ENCODE peak calls at places on chromosomes 4 and X, in nine cellular contexts. S is lower lobe of right lung; Q is heart left ventricle; N is WERI-Rb-1; V is pancreas; Y is CD8-positive, alpha-beta T cell; E is sigmoid colon; H is A549; B is AG04450. K is an unnamed sample.
A peak's percentile ranks its signal among the peaks of the same experiment; 100 is the strongest.

GRCh38 chr4:67725981-67726380 is 25.0 kb upstream of the UBA6 start:
- DNase-seq in B (no peak), V (no peak), H (no peak), S (no peak), N (no peak), Q (no peak), Y (no peak), E (no peak), K (no peak)

GRCh38 chrX:39813631-39814246 is 284.0 kb downstream of the BCOR start:
- DNase-seq in E (peak; percentile 84), B (no peak), Q (peak; percentile 78), N (peak; percentile 96), S (no peak), V (peak; percentile 90), H (no peak), Y (no peak), K (no peak)

GRCh38 chr4:186739802-186740434 is 16.3 kb upstream of the FAT1 start:
- DNase-seq in Q (no peak), N (no peak), H (no peak), V (no peak), Y (no peak), S (no peak), B (no peak), E (no peak), K (no peak)

GRCh38 chr4:73187325-73187724 is 71.3 kb downstream of the ANKRD17 start:
- DNase-seq in Y (no peak), N (no peak), E (no peak), S (no peak), V (no peak), Q (no peak), H (no peak), B (no peak), K (no peak)

GRCh38 chrX:136162827-136163427 is 15.6 kb downstream of the FHL1 start:
- DNase-seq in V (no peak), N (peak; percentile 66), Q (peak; percentile 68), B (no peak), S (peak; percentile 50), H (peak; percentile 60), E (peak; percentile 83), Y (no peak), K (peak; percentile 9)

GRCh38 chrX:8139713-8140112 is 31.4 kb downstream of the VCX2 start:
- DNase-seq in Q (no peak), V (no peak), B (no peak), E (no peak), S (peak; percentile 31), H (no peak), Y (no peak), N (no peak), K (no peak)

GRCh38 chrX:108199691-108200090 is 108.1 kb downstream of the ATG4A start:
- DNase-seq in E (no peak), Q (no peak), V (no peak), S (no peak), Y (no peak), N (peak; percentile 18), B (no peak), H (peak; percentile 22), K (no peak)

GRCh38 chr4:125847518-125847917 is 532.8 kb downstream of the FAT4 start:
- DNase-seq in Q (no peak), H (no peak), Y (no peak), V (no peak), E (no peak), B (no peak), N (no peak), S (no peak), K (no peak)

GRCh38 chr4:113179996-113180395 is 130.5 kb downstream of the ANK2 start:
- DNase-seq in E (no peak), H (no peak), B (no peak), N (no peak), V (no peak), Y (no peak), Q (no peak), S (no peak), K (no peak)

GRCh38 chrX:100368167-100368566 is 41.9 kb downstream of the PCDH19 start:
- DNase-seq in V (no peak), Y (no peak), B (no peak), E (no peak), S (no peak), N (peak; percentile 7), Q (no peak), H (peak; percentile 5), K (no peak)

GRCh38 chr4:5004496-5004895 is 14.8 kb downstream of the CYTL1 start:
- DNase-seq in E (no peak), H (no peak), Q (no peak), B (no peak), V (no peak), S (no peak), Y (no peak), N (no peak), K (no peak)

GRCh38 chrX:42229533-42229932 is 306.2 kb upstream of the CASK start:
- DNase-seq in H (no peak), E (no peak), Y (no peak), Q (no peak), B (no peak), N (no peak), S (no peak), V (no peak), K (no peak)

GRCh38 chr4:181959121-181959520 is 284.1 kb upstream of the TENM3 start:
- DNase-seq in E (no peak), S (no peak), H (no peak), Q (no peak), V (no peak), N (no peak), B (peak; percentile 39), Y (no peak), K (no peak)

GRCh38 chrX:110951472-110952269 is 144.3 kb upstream of the PAK3 start:
- DNase-seq in N (no peak), H (no peak), B (no peak), Q (no peak), Y (no peak), S (no peak), V (no peak), E (no peak), K (no peak)

DNA sequence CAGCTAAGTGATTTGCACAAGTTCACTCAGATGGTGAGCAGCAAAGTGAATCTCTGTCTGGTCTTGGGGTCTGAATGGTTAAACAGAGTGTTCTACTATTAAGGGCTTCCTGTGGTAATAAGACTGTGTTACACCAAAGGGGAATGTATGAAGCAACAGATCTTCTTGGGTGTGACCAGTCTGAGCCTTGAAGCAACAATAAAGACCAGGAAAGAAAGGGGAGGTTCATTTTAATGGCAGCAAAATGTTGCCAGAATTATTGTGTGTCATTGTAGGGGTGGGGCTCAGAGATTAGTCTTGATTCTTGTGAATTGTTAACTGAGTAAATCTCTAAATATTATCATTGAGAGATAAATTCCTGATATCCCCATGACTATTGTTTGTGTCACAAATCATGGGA is 141.6 kb upstream of the PAK3 start:
- DNase-seq in B (no peak), Q (no peak), E (no peak), V (no peak), H (no peak), S (no peak), N (no peak), Y (no peak), K (no peak)
- H3K27ac ChIP-seq in B (no peak overlapping the region), Q (no peak overlapping the region), E (no peak overlapping the region), V (no peak overlapping the region), H (no peak overlapping the region), S (no peak overlapping the region), N (no peak overlapping the region), Y (no peak overlapping the region), K (no peak overlapping the region)

GRCh38 chr4:105785792-105786191 is 77.2 kb downstream of the GSTCD start:
- DNase-seq in E (no peak), N (no peak), S (no peak), Q (no peak), Y (no peak), V (no peak), B (no peak), H (no peak), K (no peak)

GRCh38 chr4:105784761-105785160 is 76.2 kb downstream of the GSTCD start:
- DNase-seq in B (no peak), V (no peak), S (no peak), H (no peak), Y (no peak), N (no peak), Q (no peak), E (no peak), K (no peak)

DNA sequence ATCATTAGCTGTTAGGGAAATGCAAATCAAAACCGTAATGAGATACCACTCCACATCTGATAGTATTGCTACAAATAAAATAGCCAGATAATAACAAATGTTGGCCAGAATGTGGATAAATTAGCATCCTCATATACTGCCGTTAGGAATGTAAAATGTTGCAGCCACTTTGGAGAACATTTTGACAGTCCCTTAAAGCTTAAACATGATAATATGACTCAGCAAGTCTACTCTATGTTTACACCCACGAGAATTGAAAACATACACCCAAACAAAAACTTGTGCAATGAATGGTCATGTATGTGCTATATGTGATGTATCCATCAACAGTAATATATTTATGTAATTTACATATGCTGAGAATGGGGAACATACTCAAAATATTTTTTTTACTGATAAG is 78.2 kb downstream of the GSTCD start:
- DNase-seq in S (no peak), V (no peak), B (no peak), E (no peak), N (no peak), Y (no peak), Q (no peak), H (no peak), K (no peak)
- H3K9me3 ChIP-seq in S (no peaks in the 10 kb centered on the region), V (no peaks in the 10 kb centered on the region), B (no peaks in the 10 kb centered on the region), E (no peaks in the 10 kb centered on the region), N (no peaks in the 10 kb centered on the region), Y (no peaks in the 10 kb centered on the region), Q (no peaks in the 10 kb centered on the region), H (no peaks in the 10 kb centered on the region), K (no peaks in the 10 kb centered on the region)

GRCh38 chrX:74232859-74233258 is 71.1 kb upstream of the ZCCHC13 start:
- DNase-seq in N (no peak), E (no peak), Q (no peak), V (no peak), S (no peak), H (no peak), B (no peak), Y (no peak), K (no peak)
- TF ChIP-seq CTCF in N (no peak), E (no peak), Q (no peak), V (no peak), S (no peak), H (no peak), B (no peak), Y (no peak), K (no peak)

GRCh38 chr4:164169591-164169990 is 584.3 kb upstream of the SMIM31 start:
- DNase-seq in E (no peak), Q (no peak), S (no peak), B (no peak), H (no peak), N (no peak), V (no peak), Y (no peak), K (no peak)
- H3K27ac ChIP-seq in E (no peak overlapping the region), Q (no peak overlapping the region), S (no peak overlapping the region), B (no peak overlapping the region), H (no peak overlapping the region), N (no peak overlapping the region), V (no peak overlapping the region), Y (no peak overlapping the region), K (no peak overlapping the region)

DNA sequence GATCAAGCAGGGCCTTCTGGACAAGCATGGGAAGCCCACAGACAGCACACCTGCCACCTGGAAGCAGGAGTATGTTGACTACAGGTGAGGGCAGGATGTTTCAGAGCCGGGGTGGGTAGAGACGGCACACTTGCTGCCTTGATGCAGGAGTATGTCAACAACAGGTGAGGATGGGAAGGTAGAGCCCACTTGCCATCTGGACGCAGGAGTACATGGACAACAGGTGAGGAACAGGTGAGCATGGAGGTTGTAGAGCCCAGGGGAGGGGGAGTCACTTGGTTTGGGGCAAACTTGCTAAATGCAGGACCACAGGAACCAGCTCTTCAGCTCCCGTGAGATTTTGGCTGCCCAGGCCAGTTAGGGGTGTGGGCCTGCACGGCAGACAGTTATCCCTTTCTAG is 12.0 kb downstream of the DKC1 start:
- DNase-seq in S (no peak), V (no peak), E (no peak), Q (no peak), Y (no peak), N (no peak), H (no peak), B (no peak), K (no peak)
- H3K9me3 ChIP-seq in S (no peaks in the 10 kb centered on the region), V (no peaks in the 10 kb centered on the region), E (no peaks in the 10 kb centered on the region), Q (no peaks in the 10 kb centered on the region), Y (no peaks in the 10 kb centered on the region), N (no peaks in the 10 kb centered on the region), H (no peaks in the 10 kb centered on the region), B (no peaks in the 10 kb centered on the region), K (no peaks in the 10 kb centered on the region)